ENCODE peak calls at places on chromosomes 16 and 17, in nine cellular contexts. One of them, this sample, is unnamed.

GRCh38 chr16:75112281-75113045 is 4.1 kb downstream of the LDHD start:
- DNase-seq in T-helper 1 cell: no peak
- DNase-seq in renal cortical epithelial cell: no peak
- DNase-seq in putamen: no peak
- DNase-seq in ELR: no peak
- DNase-seq in HEK293T: no peak
- DNase-seq in fibroblast of pulmonary artery: no peak
- DNase-seq in mucosa of descending colon: no peak
- DNase-seq in NCI-H1417: no peak
- DNase-seq in this sample: no peak

GRCh38 chr16:85425061-85425662 is 188.0 kb upstream of the GSE1 start:
- DNase-seq in T-helper 1 cell: no peak
- DNase-seq in renal cortical epithelial cell: no peak
- DNase-seq in putamen: no peak
- DNase-seq in ELR: no peak
- DNase-seq in HEK293T: no peak
- DNase-seq in fibroblast of pulmonary artery: no peak
- DNase-seq in mucosa of descending colon: peak; percentile 16
- DNase-seq in NCI-H1417: peak; percentile 72
- DNase-seq in this sample: peak; percentile 49

GRCh38 chr17:18140648-18141047 is 32.1 kb downstream of the MYO15A start:
- DNase-seq in T-helper 1 cell: no peak
- DNase-seq in renal cortical epithelial cell: no peak
- DNase-seq in putamen: no peak
- DNase-seq in ELR: no peak
- DNase-seq in HEK293T: no peak
- DNase-seq in fibroblast of pulmonary artery: no peak
- DNase-seq in mucosa of descending colon: no peak
- DNase-seq in NCI-H1417: no peak
- DNase-seq in this sample: no peak

GRCh38 chr17:74484066-74484465 is 17.6 kb downstream of the CD300A start:
- DNase-seq in T-helper 1 cell: no peak
- DNase-seq in renal cortical epithelial cell: no peak
- DNase-seq in putamen: no peak
- DNase-seq in ELR: no peak
- DNase-seq in HEK293T: no peak
- DNase-seq in fibroblast of pulmonary artery: no peak
- DNase-seq in mucosa of descending colon: no peak
- DNase-seq in NCI-H1417: no peak
- DNase-seq in this sample: no peak

GRCh38 chr17:78774456-78774855 is 7.6 kb downstream of the CYTH1 start:
- DNase-seq in T-helper 1 cell: no peak
- DNase-seq in renal cortical epithelial cell: no peak
- DNase-seq in putamen: no peak
- DNase-seq in ELR: no peak
- DNase-seq in HEK293T: no peak
- DNase-seq in fibroblast of pulmonary artery: no peak
- DNase-seq in mucosa of descending colon: no peak
- DNase-seq in NCI-H1417: no peak
- DNase-seq in this sample: no peak

GRCh38 chr16:55443434-55443833 is 35.6 kb upstream of the MMP2 start:
- DNase-seq in T-helper 1 cell: no peak
- DNase-seq in renal cortical epithelial cell: no peak
- DNase-seq in putamen: no peak
- DNase-seq in ELR: no peak
- DNase-seq in HEK293T: no peak
- DNase-seq in fibroblast of pulmonary artery: no peak
- DNase-seq in mucosa of descending colon: no peak
- DNase-seq in NCI-H1417: no peak
- DNase-seq in this sample: no peak

GRCh38 chr17:51435641-51436091 is 175.3 kb downstream of the UTP18 start:
- DNase-seq in T-helper 1 cell: peak; percentile 29
- DNase-seq in renal cortical epithelial cell: peak; percentile 9
- DNase-seq in putamen: peak; percentile 65
- DNase-seq in ELR: peak; percentile 60
- DNase-seq in HEK293T: peak; percentile 73
- DNase-seq in fibroblast of pulmonary artery: peak; percentile 14
- DNase-seq in mucosa of descending colon: peak; percentile 63
- DNase-seq in NCI-H1417: peak; percentile 26
- DNase-seq in this sample: peak; percentile 95

GRCh38 chr17:58210922-58211321 is 8.1 kb downstream of the MKS1 start:
- DNase-seq in T-helper 1 cell: no peak
- DNase-seq in renal cortical epithelial cell: no peak
- DNase-seq in putamen: no peak
- DNase-seq in ELR: no peak
- DNase-seq in HEK293T: no peak
- DNase-seq in fibroblast of pulmonary artery: no peak
- DNase-seq in mucosa of descending colon: no peak
- DNase-seq in NCI-H1417: no peak
- DNase-seq in this sample: no peak

GRCh38 chr16:642189-643049 is 791 bp downstream of the MCRIP2 start:
- DNase-seq in T-helper 1 cell: peak; percentile 28
- DNase-seq in renal cortical epithelial cell: no peak
- DNase-seq in putamen: no peak
- DNase-seq in ELR: peak; percentile 42
- DNase-seq in HEK293T: no peak
- DNase-seq in fibroblast of pulmonary artery: no peak
- DNase-seq in mucosa of descending colon: peak; percentile 84
- DNase-seq in NCI-H1417: peak; percentile 77
- DNase-seq in this sample: peak; percentile 84

GRCh38 chr17:63446981-63447687 is 1.0 kb upstream of the CYB561 start:
- DNase-seq in T-helper 1 cell: peak; percentile 40
- DNase-seq in renal cortical epithelial cell: no peak
- DNase-seq in putamen: no peak
- DNase-seq in ELR: no peak
- DNase-seq in HEK293T: no peak
- DNase-seq in fibroblast of pulmonary artery: peak; percentile 81
- DNase-seq in mucosa of descending colon: peak; percentile 59
- DNase-seq in NCI-H1417: peak; percentile 89
- DNase-seq in this sample: peak; percentile 91

GRCh38 chr17:28086519-28086918 is 44.0 kb downstream of the NLK start:
- DNase-seq in T-helper 1 cell: no peak
- DNase-seq in renal cortical epithelial cell: peak; percentile 50
- DNase-seq in putamen: no peak
- DNase-seq in ELR: peak; percentile 81
- DNase-seq in HEK293T: no peak
- DNase-seq in fibroblast of pulmonary artery: peak; percentile 14
- DNase-seq in mucosa of descending colon: no peak
- DNase-seq in NCI-H1417: no peak
- DNase-seq in this sample: no peak

GRCh38 chr17:42692489-42692888 is 10.2 kb downstream of the CNTNAP1 start:
- DNase-seq in T-helper 1 cell: no peak
- DNase-seq in renal cortical epithelial cell: no peak
- DNase-seq in putamen: no peak
- DNase-seq in ELR: no peak
- DNase-seq in HEK293T: no peak
- DNase-seq in fibroblast of pulmonary artery: no peak
- DNase-seq in mucosa of descending colon: no peak
- DNase-seq in NCI-H1417: no peak
- DNase-seq in this sample: no peak

GRCh38 chr17:61065263-61065773 is 334.3 kb upstream of the TBX2 start:
- DNase-seq in T-helper 1 cell: no peak
- DNase-seq in renal cortical epithelial cell: peak; percentile 47
- DNase-seq in putamen: no peak
- DNase-seq in ELR: peak; percentile 56
- DNase-seq in HEK293T: peak; percentile 19
- DNase-seq in fibroblast of pulmonary artery: peak; percentile 47
- DNase-seq in mucosa of descending colon: no peak
- DNase-seq in NCI-H1417: no peak
- DNase-seq in this sample: no peak

GRCh38 chr17:79623786-79624657 is 13.2 kb upstream of the RBFOX3 start:
- DNase-seq in T-helper 1 cell: no peak
- DNase-seq in renal cortical epithelial cell: no peak
- DNase-seq in putamen: no peak
- DNase-seq in ELR: no peak
- DNase-seq in HEK293T: no peak
- DNase-seq in fibroblast of pulmonary artery: no peak
- DNase-seq in mucosa of descending colon: no peak
- DNase-seq in NCI-H1417: no peak
- DNase-seq in this sample: no peak

GRCh38 chr16:25553711-25554436 is 137.9 kb upstream of the HS3ST4 start:
- DNase-seq in T-helper 1 cell: no peak
- DNase-seq in renal cortical epithelial cell: no peak
- DNase-seq in putamen: no peak
- DNase-seq in ELR: no peak
- DNase-seq in HEK293T: no peak
- DNase-seq in fibroblast of pulmonary artery: no peak
- DNase-seq in mucosa of descending colon: no peak
- DNase-seq in NCI-H1417: no peak
- DNase-seq in this sample: no peak

GRCh38 chr16:79110953-79111352 is 489.6 kb downstream of the MAF start:
- DNase-seq in T-helper 1 cell: no peak
- DNase-seq in renal cortical epithelial cell: no peak
- DNase-seq in putamen: no peak
- DNase-seq in ELR: no peak
- DNase-seq in HEK293T: no peak
- DNase-seq in fibroblast of pulmonary artery: no peak
- DNase-seq in mucosa of descending colon: no peak
- DNase-seq in NCI-H1417: no peak
- DNase-seq in this sample: no peak

GRCh38 chr16:54447606-54448440 is 161.2 kb upstream of the IRX3 start:
- DNase-seq in T-helper 1 cell: no peak
- DNase-seq in renal cortical epithelial cell: peak; percentile 91
- DNase-seq in putamen: peak; percentile 34
- DNase-seq in ELR: peak; percentile 93
- DNase-seq in HEK293T: no peak
- DNase-seq in fibroblast of pulmonary artery: peak; percentile 74
- DNase-seq in mucosa of descending colon: no peak
- DNase-seq in NCI-H1417: no peak
- DNase-seq in this sample: no peak

GRCh38 chr17:8031261-8031661 is 7.6 kb upstream of the ALOX15B start:
- DNase-seq in T-helper 1 cell: no peak
- DNase-seq in renal cortical epithelial cell: no peak
- DNase-seq in putamen: no peak
- DNase-seq in ELR: no peak
- DNase-seq in HEK293T: no peak
- DNase-seq in fibroblast of pulmonary artery: no peak
- DNase-seq in mucosa of descending colon: no peak
- DNase-seq in NCI-H1417: no peak
- DNase-seq in this sample: no peak

GRCh38 chr16:84703671-84704070 is 3.9 kb downstream of the USP10 start:
- DNase-seq in T-helper 1 cell: no peak
- DNase-seq in renal cortical epithelial cell: no peak
- DNase-seq in putamen: no peak
- DNase-seq in ELR: no peak
- DNase-seq in HEK293T: no peak
- DNase-seq in fibroblast of pulmonary artery: no peak
- DNase-seq in mucosa of descending colon: no peak
- DNase-seq in NCI-H1417: no peak
- DNase-seq in this sample: no peak

GRCh38 chr16:81478876-81479496 is 34.4 kb downstream of the CMIP start:
- DNase-seq in T-helper 1 cell: no peak
- DNase-seq in renal cortical epithelial cell: no peak
- DNase-seq in putamen: no peak
- DNase-seq in ELR: no peak
- DNase-seq in HEK293T: no peak
- DNase-seq in fibroblast of pulmonary artery: no peak
- DNase-seq in mucosa of descending colon: peak; percentile 78
- DNase-seq in NCI-H1417: no peak
- DNase-seq in this sample: no peak

GRCh38 chr17:77076046-77076882 is 64.5 kb upstream of the SEC14L1 start:
- DNase-seq in T-helper 1 cell: no peak
- DNase-seq in renal cortical epithelial cell: no peak
- DNase-seq in putamen: no peak
- DNase-seq in ELR: no peak
- DNase-seq in HEK293T: no peak
- DNase-seq in fibroblast of pulmonary artery: peak; percentile 17
- DNase-seq in mucosa of descending colon: no peak
- DNase-seq in NCI-H1417: peak; percentile 59
- DNase-seq in this sample: peak; percentile 93

GRCh38 chr16:11016993-11017392 is 72.6 kb downstream of the CLEC16A start:
- DNase-seq in T-helper 1 cell: no peak
- DNase-seq in renal cortical epithelial cell: peak; percentile 51
- DNase-seq in putamen: no peak
- DNase-seq in ELR: peak; percentile 74
- DNase-seq in HEK293T: no peak
- DNase-seq in fibroblast of pulmonary artery: peak; percentile 70
- DNase-seq in mucosa of descending colon: peak; percentile 67
- DNase-seq in NCI-H1417: no peak
- DNase-seq in this sample: peak; percentile 88

GRCh38 chr17:59149051-59149450 is 5.9 kb downstream of the SKA2 start:
- DNase-seq in T-helper 1 cell: no peak
- DNase-seq in renal cortical epithelial cell: peak; percentile 53
- DNase-seq in putamen: no peak
- DNase-seq in ELR: peak; percentile 78
- DNase-seq in HEK293T: no peak
- DNase-seq in fibroblast of pulmonary artery: peak; percentile 24
- DNase-seq in mucosa of descending colon: no peak
- DNase-seq in NCI-H1417: no peak
- DNase-seq in this sample: no peak

GRCh38 chr16:1331712-1332617 is 1.5 kb upstream of the BAIAP3 start:
- DNase-seq in T-helper 1 cell: peak; percentile 33
- DNase-seq in renal cortical epithelial cell: peak; percentile 92
- DNase-seq in putamen: no peak
- DNase-seq in ELR: peak; percentile 61
- DNase-seq in HEK293T: no peak
- DNase-seq in fibroblast of pulmonary artery: peak; percentile 84
- DNase-seq in mucosa of descending colon: peak; percentile 77
- DNase-seq in NCI-H1417: peak; percentile 76
- DNase-seq in this sample: peak; percentile 94

GRCh38 chr17:21263351-21263750 is 10.1 kb upstream of the NATD1 start:
- DNase-seq in T-helper 1 cell: no peak
- DNase-seq in renal cortical epithelial cell: peak; percentile 96
- DNase-seq in putamen: no peak
- DNase-seq in ELR: peak; percentile 74
- DNase-seq in HEK293T: no peak
- DNase-seq in fibroblast of pulmonary artery: peak; percentile 49
- DNase-seq in mucosa of descending colon: no peak
- DNase-seq in NCI-H1417: no peak
- DNase-seq in this sample: peak; percentile 8

GRCh38 chr17:43359469-43360105 is 39.2 kb upstream of the ARL4D start:
- DNase-seq in T-helper 1 cell: no peak
- DNase-seq in renal cortical epithelial cell: no peak
- DNase-seq in putamen: no peak
- DNase-seq in ELR: no peak
- DNase-seq in HEK293T: no peak
- DNase-seq in fibroblast of pulmonary artery: no peak
- DNase-seq in mucosa of descending colon: no peak
- DNase-seq in NCI-H1417: no peak
- DNase-seq in this sample: no peak